ENCODE peak calls at places on chromosomes 11 and 22, in eight cellular contexts. W is foreskin keratinocyte, R is upper lobe of right lung, I is fibroblast of lung, O is LNCaP clone FGC, L is neural progenitor cell, G is right lobe of liver, Z is neural crest cell. H is an unnamed sample.

GRCh38 chr11:122215244-122215992 is 99.4 kb upstream of the BLID start:
- DNase-seq in W (no peak), R (peak; percentile 84), I (peak; percentile 99), O (no peak), L (peak; percentile 82), G (peak; percentile 80), Z (peak; percentile 66), H (no peak)

GRCh38 chr11:106262852-106263251 is 185.4 kb downstream of the AASDHPPT start:
- DNase-seq in W (no peak), R (no peak), I (peak; percentile 20), O (no peak), L (no peak), G (no peak), Z (no peak), H (no peak)

GRCh38 chr11:24253237-24253760 is 243.6 kb upstream of the LUZP2 start:
- DNase-seq in W (no peak), R (no peak), I (no peak), O (no peak), L (no peak), G (no peak), Z (no peak), H (no peak)

GRCh38 chr11:11964774-11965150 is 43.7 kb downstream of the DKK3 start:
- DNase-seq in W (no peak), R (no peak), I (no peak), O (no peak), L (no peak), G (no peak), Z (no peak), H (no peak)

GRCh38 chr11:17431139-17431538 is 42.7 kb upstream of the KCNJ11 start:
- DNase-seq in W (no peak), R (no peak), I (no peak), O (no peak), L (no peak), G (peak; percentile 57), Z (no peak), H (no peak)

GRCh38 chr11:61026121-61027031 is 54.9 kb downstream of the CD6 start:
- DNase-seq in W (no peak), R (no peak), I (no peak), O (no peak), L (no peak), G (no peak), Z (no peak), H (peak; percentile 73)

GRCh38 chr22:19958083-19959042 is 16.7 kb upstream of the TXNRD2 start:
- DNase-seq in W (no peak), R (no peak), I (peak; percentile 33), O (no peak), L (no peak), G (no peak), Z (no peak), H (no peak)

GRCh38 chr22:22593964-22594656 is 35.0 kb upstream of the PRAME start:
- DNase-seq in W (no peak), R (no peak), I (peak; percentile 22), O (peak; percentile 6), L (peak; percentile 75), G (peak; percentile 53), Z (peak; percentile 41), H (peak; percentile 48)

GRCh38 chr22:50293441-50294318 is 13.8 kb downstream of the PLXNB2 start:
- DNase-seq in W (no peak), R (peak; percentile 92), I (peak; percentile 82), O (peak; percentile 39), L (peak; percentile 94), G (peak; percentile 93), Z (no peak), H (no peak)

GRCh38 chr11:60363542-60364525 is 14.5 kb upstream of the MS4A7 start:
- DNase-seq in W (peak; percentile 3), R (no peak), I (peak; percentile 13), O (no peak), L (peak; percentile 76), G (peak; percentile 68), Z (peak; percentile 69), H (peak; percentile 66)

GRCh38 chr22:49677495-49677889 is 150.2 kb downstream of the BRD1 start:
- DNase-seq in W (no peak), R (no peak), I (no peak), O (no peak), L (no peak), G (no peak), Z (no peak), H (no peak)

GRCh38 chr11:115458877-115459276 is 45.3 kb downstream of the CADM1 start:
- DNase-seq in W (no peak), R (no peak), I (peak; percentile 65), O (no peak), L (no peak), G (no peak), Z (no peak), H (no peak)

DNA sequence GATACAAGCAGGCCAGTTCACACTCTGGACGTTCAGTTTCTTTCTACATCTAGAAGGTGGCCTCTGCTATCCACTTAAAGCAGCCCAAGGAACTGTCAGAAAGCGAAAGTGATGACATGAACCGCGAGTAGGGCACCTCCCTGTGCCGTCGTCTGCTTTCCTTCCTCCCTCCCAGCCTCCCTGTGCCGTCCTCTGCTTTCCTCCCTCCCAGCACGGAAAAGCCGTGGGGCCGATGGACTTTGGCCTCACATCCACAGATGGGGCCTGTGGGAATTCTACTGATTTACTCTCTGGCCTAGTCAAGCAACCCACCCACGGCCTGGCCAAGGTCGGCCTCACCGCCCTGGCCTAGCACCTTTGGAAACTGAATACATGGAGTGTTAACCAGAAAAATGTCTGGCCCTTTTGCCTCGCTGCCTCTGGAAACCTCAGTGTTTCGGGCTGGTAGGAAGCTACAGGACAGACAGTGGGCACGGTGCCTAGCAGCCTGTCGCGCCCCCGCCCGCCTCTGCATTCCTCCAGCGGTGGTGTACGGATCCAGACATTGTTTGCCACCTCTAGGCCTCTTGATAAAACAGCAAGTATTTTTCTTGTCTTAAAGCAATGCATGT is 14.2 kb downstream of the PEX26 start:
- DNase-seq in W (no peak), R (no peak), I (peak; percentile 72), O (no peak), L (no peak), G (peak; percentile 92), Z (no peak), H (peak; percentile 17)
- TF ChIP-seq CTCF in W (peak; percentile 29), R (peak; percentile 17), I (peak; percentile 11), O (no peak), L (no peak), G (no peak), Z (no peak), H (no peak)

GRCh38 chr11:19326499-19326898 is 85.8 kb upstream of the E2F8 start:
- DNase-seq in W (no peak), R (no peak), I (peak; percentile 4), O (no peak), L (no peak), G (no peak), Z (no peak), H (no peak)
- TF ChIP-seq CTCF in W (peak; percentile 64), R (no peak), I (peak; percentile 31), O (peak; percentile 29), L (no peak), G (peak; percentile 52), Z (peak; percentile 48), H (no peak)

DNA sequence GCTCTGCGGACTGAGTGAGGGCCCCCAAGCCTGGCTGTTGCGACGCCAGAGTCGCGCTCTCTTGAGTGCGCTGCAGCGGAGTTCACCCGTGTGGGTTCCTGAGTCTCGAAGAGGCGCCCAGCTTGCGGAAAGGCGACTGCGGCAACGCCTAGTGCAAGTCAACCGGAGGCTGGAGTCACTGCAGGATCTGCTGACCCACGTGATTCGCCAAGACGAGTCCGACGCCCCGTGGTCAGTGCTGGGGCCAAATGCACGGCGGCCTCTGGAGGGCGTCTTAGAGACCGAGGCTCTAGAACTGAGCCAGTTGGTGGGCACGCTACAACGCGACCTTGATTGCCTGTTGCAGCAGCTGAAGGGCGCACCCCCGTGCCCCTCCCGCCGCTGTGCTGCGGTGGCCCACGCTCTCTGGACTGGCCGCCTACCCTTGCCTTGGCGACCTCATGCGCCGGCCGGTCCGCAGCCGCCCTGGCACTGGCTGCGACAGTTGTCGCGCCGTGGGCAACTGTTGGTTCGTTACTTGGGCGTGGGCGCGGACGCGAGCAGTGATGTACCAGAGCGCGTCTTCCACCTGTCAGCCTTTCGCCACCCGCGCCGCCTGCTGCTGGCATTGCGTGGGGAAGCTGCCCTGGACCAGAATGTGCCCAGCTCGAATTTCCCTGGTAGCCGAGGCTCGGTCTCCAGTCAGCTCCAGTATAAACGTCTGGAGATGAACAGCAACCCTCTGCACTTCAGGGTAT is 32.6 kb downstream of the RRP8 start:
- DNase-seq in W (no peak), R (no peak), I (no peak), O (no peak), L (no peak), G (no peak), Z (no peak), H (no peak)
- TF ChIP-seq CTCF in W (no peak), R (no peak), I (no peak), O (no peak), L (no peak), G (no peak), Z (no peak), H (no peak)

DNA sequence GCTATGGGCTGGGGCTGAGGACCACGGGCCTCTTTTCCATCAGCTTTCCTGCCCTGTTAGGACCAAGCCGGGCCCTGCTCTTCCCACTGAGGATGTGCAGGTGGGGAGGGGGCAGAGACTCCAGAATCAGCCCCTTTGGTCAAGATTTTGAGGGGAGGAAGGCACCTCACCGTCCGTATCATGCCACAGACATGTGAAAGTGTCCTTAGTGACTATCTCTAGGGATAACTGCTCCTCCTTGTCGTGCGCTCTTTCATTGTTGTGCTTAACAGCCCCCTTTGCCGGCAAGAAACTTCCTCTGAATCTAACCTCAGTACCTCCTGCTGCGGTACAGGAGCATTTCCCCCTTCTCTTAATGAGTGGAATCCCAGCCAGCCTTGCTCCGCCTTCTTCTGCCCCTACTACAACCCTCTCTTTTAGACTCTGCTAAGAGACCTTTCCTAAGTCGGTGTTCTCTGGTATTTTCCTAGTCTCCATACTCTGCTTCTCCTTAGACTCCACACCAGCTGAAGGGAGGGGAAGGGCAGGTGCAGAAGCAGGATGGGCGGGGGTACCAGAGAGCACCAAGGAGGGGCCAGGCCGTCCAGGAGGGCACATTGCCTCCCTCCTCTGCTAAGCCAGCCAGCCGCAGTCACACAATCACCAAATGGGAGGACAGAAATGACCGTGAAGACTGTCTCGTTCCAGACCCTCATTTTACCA is 1.4 kb upstream of the B3GAT1 start:
- DNase-seq in W (no peak), R (no peak), I (no peak), O (no peak), L (peak; percentile 62), G (no peak), Z (no peak), H (no peak)
- TF ChIP-seq CTCF in W (no peak), R (no peak), I (no peak), O (no peak), L (no peak), G (no peak), Z (no peak), H (no peak)

DNA sequence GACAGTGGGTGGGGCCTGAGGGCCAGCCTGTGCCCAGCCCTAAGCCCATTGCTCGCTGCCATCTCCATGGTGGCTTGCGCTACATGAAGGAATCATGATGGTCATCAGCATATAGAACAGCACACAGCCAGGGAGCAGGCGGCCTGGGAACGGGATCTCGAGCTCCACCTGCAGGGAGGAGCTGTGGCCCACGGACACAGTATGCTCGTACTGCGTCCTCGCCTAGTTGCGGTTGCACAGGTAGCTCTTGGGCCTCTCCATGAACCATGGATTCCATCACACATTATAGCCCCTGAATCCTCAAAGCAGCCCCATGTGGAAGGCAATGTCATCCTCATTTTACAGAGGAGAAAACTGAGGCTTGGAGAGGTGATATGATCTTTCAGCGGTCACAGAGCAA is 15.1 kb downstream of the SEC14L4 start:
- DNase-seq in W (no peak), R (no peak), I (no peak), O (no peak), L (peak; percentile 30), G (no peak), Z (no peak), H (no peak)
- TF ChIP-seq CTCF in W (peak; percentile 37), R (no peak), I (no peak), O (peak; percentile 38), L (peak; percentile 38), G (no peak), Z (no peak), H (no peak)

GRCh38 chr11:64801591-64802369 is 1.2 kb downstream of the MAP4K2 start:
- DNase-seq in W (no peak), R (no peak), I (no peak), O (no peak), L (no peak), G (no peak), Z (no peak), H (no peak)
- TF ChIP-seq CTCF in W (no peak), R (no peak), I (no peak), O (no peak), L (no peak), G (no peak), Z (no peak), H (no peak)

H was measured in CD8-positive, alpha-beta T cell.